ENCODE peak calls at places on chromosomes 16 and 17, in eight cellular contexts. Q is PC-3, X is MM.1S, Z is HCT116, F is SK-N-SH, S is OCI-LY7, E is GM23338, I is hepatocyte. U is an unnamed sample.

GRCh38 chr16:81564368-81565060 is 119.9 kb downstream of the CMIP start:
- DNase-seq in I (no peak), Z (no peak), F (no peak), X (no peak), Q (no peak), E (no peak), S (no peak), U (no peak)

GRCh38 chr17:4326608-4327007 is 39.9 kb downstream of the UBE2G1 start:
- DNase-seq in S (no peak), I (no peak), X (no peak), Z (no peak), Q (no peak), E (no peak), F (no peak), U (no peak)

GRCh38 chr17:47810200-47810821 is 11.3 kb downstream of the OSBPL7 start:
- DNase-seq in F (no peak), E (peak), Z (peak), I (peak), Q (peak), S (no peak), X (no peak), U (no peak)

GRCh38 chr16:55912022-55912421 is 36.8 kb upstream of the CES5A start:
- DNase-seq in Q (no peak), E (no peak), X (no peak), F (peak), I (no peak), S (no peak), Z (no peak), U (no peak)

GRCh38 chr17:15263680-15264079 is 1.4 kb downstream of the PMP22 start:
- DNase-seq in X (no peak), Z (no peak), E (no peak), F (no peak), Q (peak), S (no peak), I (no peak), U (no peak)

GRCh38 chr17:78104540-78104941 is 24.0 kb downstream of the TMC6 start:
- DNase-seq in F (no peak), Q (no peak), X (no peak), S (no peak), Z (no peak), I (no peak), E (no peak), U (no peak)

GRCh38 chr17:62692721-62693431 is 65.4 kb downstream of the MRC2 start:
- DNase-seq in I (no peak), F (peak), E (peak), Z (no peak), Q (peak), S (no peak), X (no peak), U (peak)

GRCh38 chr17:81428121-81428515 is 32.9 kb downstream of the BAHCC1 start:
- DNase-seq in Z (no peak), E (no peak), S (no peak), F (peak), X (no peak), I (no peak), Q (peak), U (no peak)

GRCh38 chr17:4142107-4142900 is 526 bp downstream of the ZZEF1 start:
- DNase-seq in X (peak), Q (no peak), Z (no peak), F (no peak), E (peak), S (peak), I (peak), U (peak)

GRCh38 chr17:38451840-38452529 is 23.7 kb downstream of the ARHGAP23 start:
- DNase-seq in I (peak), E (peak), Q (no peak), X (no peak), Z (no peak), F (no peak), S (no peak), U (peak)

GRCh38 chr17:80374039-80374731 is 40.8 kb upstream of the ENDOV start:
- DNase-seq in X (no peak), S (no peak), E (no peak), Z (no peak), Q (no peak), I (no peak), F (no peak), U (no peak)

GRCh38 chr17:49024523-49024922 is 27.3 kb downstream of the IGF2BP1 start:
- DNase-seq in E (no peak), X (no peak), I (no peak), F (no peak), Z (no peak), S (no peak), Q (no peak), U (no peak)

GRCh38 chr16:51767564-51767963 is 616.5 kb upstream of the SALL1 start:
- DNase-seq in X (no peak), I (no peak), Z (no peak), F (peak), Q (no peak), S (no peak), E (no peak), U (no peak)

GRCh38 chr17:81601525-81602120 is 35.3 kb downstream of the NPLOC4 start:
- DNase-seq in Q (peak), S (peak), E (peak), F (peak), I (peak), X (peak), Z (peak), U (peak)

GRCh38 chr16:46747777-46748651 is at the start of gene MYLK3:
- DNase-seq in I (peak), S (no peak), X (no peak), E (peak), F (no peak), Z (no peak), Q (no peak), U (peak)

GRCh38 chr17:29567362-29568330 is 809 bp upstream of the ABHD15 start:
- DNase-seq in E (peak), Z (peak), I (peak), S (peak), F (peak), Q (peak), X (peak), U (peak)

GRCh38 chr17:1030684-1031557 is 34.0 kb downstream of the TIMM22 start:
- DNase-seq in F (peak), I (no peak), Q (no peak), E (peak), Z (no peak), X (no peak), S (no peak), U (peak)

GRCh38 chr16:86977076-86977676 is 340.0 kb downstream of the C16orf95 start:
- DNase-seq in X (no peak), E (no peak), S (no peak), F (no peak), I (no peak), Z (no peak), Q (no peak), U (no peak)

GRCh38 chr17:67281736-67282135 is 36.7 kb upstream of the HELZ start:
- DNase-seq in X (no peak), Z (no peak), S (no peak), E (no peak), Q (no peak), F (peak), I (no peak), U (no peak)

GRCh38 chr17:69434164-69434579 is 19.7 kb downstream of the MAP2K6 start:
- DNase-seq in I (peak), Q (peak), E (no peak), F (no peak), Z (no peak), S (no peak), X (no peak), U (no peak)

GRCh38 chr17:72465191-72466024 is 344.6 kb downstream of the SOX9 start:
- DNase-seq in Z (peak), E (no peak), Q (peak), S (no peak), F (no peak), X (no peak), I (peak), U (no peak)

GRCh38 chr16:82990155-82990554 is 363.4 kb downstream of the CDH13 start:
- DNase-seq in X (no peak), Q (no peak), E (no peak), Z (no peak), I (no peak), F (no peak), S (no peak), U (no peak)

GRCh38 chr16:88585269-88585668 is 15.1 kb downstream of the ZC3H18 start:
- DNase-seq in Z (no peak), E (no peak), S (no peak), F (no peak), Q (no peak), I (no peak), X (no peak), U (no peak)

GRCh38 chr16:79430129-79430789 is 170.3 kb downstream of the MAF start:
- DNase-seq in F (peak), E (no peak), Z (no peak), S (no peak), I (no peak), X (no peak), Q (no peak), U (no peak)

GRCh38 chr16:11217651-11218323 is 38.2 kb downstream of the SOCS1 start:
- DNase-seq in E (no peak), I (no peak), Z (no peak), S (no peak), Q (no peak), X (no peak), F (no peak), U (no peak)

GRCh38 chr17:65457183-65457582 is 104.3 kb downstream of the AXIN2 start:
- DNase-seq in F (no peak), I (no peak), S (no peak), Q (no peak), X (no peak), E (no peak), Z (no peak), U (no peak)

DNA sequence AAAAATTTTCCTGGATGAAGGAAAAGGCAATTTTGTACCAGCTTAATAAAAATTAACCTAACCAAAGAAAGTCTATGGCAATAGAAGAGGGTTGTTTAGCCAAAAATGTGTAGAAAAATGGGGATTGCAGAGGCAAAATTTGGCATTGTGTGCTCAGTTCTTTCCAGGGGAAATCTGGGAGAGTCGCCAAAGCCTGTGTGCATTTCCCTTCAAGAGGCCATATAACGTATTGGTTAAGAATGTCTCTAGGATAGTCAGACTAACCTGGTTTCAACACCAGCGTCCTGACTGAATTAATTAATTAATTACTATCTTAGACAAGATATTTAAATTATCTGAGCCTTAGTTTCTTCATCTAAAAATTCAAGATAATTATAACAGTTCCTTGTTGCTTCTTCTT is 44.8 kb upstream of the HLF start:
- DNase-seq in Q (no peak), X (no peak), E (no peak), S (no peak), F (no peak), I (no peak), Z (no peak), U (no peak)
- TF ChIP-seq EZH2phosphoT487 in Q (no peak), X (no peak), E (no peak), S (no peak), F (no peak), I (no peak), Z (no peak), U (no peak)

GRCh38 chr17:75393523-75394331 is 11.8 kb downstream of the GRB2 start:
- DNase-seq in I (peak), Z (peak), S (peak), Q (peak), E (peak), F (peak), X (peak), U (peak)
- TF ChIP-seq CTCF in I (no peak), Z (no peak), S (peak), Q (no peak), E (no peak), F (peak), X (no peak), U (no peak)

GRCh38 chr17:7885357-7886226 is 3.0 kb upstream of the CHD3 start:
- DNase-seq in F (peak), Z (no peak), Q (peak), E (peak), X (peak), I (peak), S (peak), U (peak)

GRCh38 chr17:7884581-7885356 is 3.8 kb upstream of the CHD3 start:
- DNase-seq in S (peak), E (peak), Z (no peak), F (peak), X (no peak), I (peak), Q (no peak), U (peak)

GRCh38 chr17:7882629-7883028 is 6.0 kb upstream of the CHD3 start:
- DNase-seq in F (no peak), E (no peak), I (peak), Z (no peak), X (no peak), Q (no peak), S (no peak), U (no peak)

GRCh38 chr17:7882068-7882467 is 6.5 kb upstream of the CHD3 start:
- DNase-seq in X (no peak), E (no peak), S (peak), I (no peak), F (no peak), Q (no peak), Z (no peak), U (no peak)

GRCh38 chr17:7883781-7884386 is 4.7 kb upstream of the CHD3 start:
- DNase-seq in I (peak), Z (no peak), E (no peak), X (no peak), Q (peak), F (peak), S (peak), U (no peak)
- H3K4me3 ChIP-seq in I (peak), Z (peak), E (peak), X (no peak), Q (peak), F (peak), S (peak), U (peak)

DNA sequence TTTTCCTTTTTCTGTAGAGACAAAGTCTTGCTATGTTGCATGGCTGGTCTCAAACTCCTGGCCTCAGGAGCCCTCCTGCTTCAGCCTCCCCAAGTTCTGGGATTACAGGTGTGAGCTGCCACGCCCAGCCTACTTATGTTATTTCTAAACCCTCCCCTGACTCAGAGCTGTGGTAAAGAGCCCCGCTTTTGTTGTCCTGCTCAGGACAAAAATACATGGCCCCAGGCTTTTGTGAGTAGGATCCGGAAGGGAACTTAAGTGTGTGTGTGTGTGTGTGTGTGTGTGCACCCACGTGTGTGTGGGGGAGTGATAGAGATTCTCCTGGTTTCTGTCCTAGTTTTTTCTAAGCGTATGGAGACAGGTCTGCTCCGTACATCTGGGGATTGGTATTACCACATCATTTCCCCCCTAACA is 67.2 kb downstream of the PRKCB start:
- DNase-seq in E (no peak), Q (peak), I (no peak), F (no peak), Z (no peak), S (no peak), X (no peak), U (no peak)
- TF ChIP-seq EZH2phosphoT487 in E (no peak), Q (no peak), I (no peak), F (no peak), Z (no peak), S (no peak), X (no peak), U (no peak)

GRCh38 chr17:35913611-35914010 is 17.0 kb downstream of the RDM1 start:
- DNase-seq in Z (no peak), I (no peak), S (no peak), E (no peak), F (no peak), X (no peak), Q (no peak), U (no peak)
- TF ChIP-seq CTCF in Z (no peak), I (no peak), S (no peak), E (no peak), F (no peak), X (no peak), Q (no peak), U (no peak)

DNA sequence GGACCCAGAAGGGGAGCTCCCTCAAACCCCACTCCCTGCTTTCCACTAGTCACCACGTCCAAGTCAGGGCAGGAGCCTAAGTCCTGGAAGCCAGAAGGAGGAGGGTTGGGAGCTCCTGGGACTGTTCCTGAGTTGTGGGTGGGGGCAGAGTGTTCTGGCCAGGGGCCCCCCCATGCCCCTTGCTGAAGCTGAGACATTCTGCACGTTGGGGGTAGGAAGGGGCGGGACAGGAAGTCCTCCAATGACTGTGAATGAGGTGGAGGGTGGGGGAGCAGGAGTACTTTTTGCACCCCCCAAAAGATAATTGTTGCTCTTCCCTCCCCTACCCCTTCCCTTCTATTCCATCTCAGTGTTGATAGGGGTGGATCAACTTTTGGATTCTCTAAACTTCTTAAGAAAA is 21.4 kb upstream of the C17orf113 start:
- DNase-seq in X (no peak), F (no peak), Q (no peak), S (peak), Z (no peak), E (no peak), I (no peak), U (no peak)
- H3K4me3 ChIP-seq in X (no peak), F (peak), Q (no peak), S (peak), Z (no peak), E (peak), I (no peak), U (peak)

DNA sequence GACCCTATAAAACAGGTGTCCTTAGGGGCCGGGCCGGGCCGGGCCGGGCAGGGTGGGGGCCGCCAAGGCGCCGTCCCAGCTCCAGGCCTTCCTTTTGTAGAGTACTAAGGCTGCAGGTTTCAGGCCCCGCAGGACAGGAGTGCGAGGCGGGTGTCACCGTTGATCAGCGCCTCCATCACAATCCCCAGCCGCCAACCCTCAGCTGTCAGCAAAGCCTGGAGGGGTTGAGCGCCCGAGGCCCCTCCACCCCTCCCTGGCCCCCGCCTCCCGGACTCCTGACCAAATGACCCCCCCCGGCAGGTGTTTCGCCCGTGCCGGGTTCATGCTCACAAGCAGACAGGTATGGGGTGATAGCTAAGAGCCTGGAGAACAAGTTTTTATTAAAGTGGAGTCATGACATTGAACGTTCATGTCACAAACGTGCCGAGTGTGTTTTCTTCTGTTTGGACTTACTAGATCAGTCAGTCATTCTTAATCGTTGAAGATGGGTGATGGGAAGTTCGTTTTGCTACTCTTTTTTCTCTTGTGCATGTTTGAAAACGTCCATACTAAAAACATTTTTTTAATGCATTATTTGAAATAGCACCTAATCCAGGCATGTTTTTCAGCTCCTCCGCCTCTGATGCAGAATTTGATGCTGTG is 534 bp downstream of the ARL2BP start:
- DNase-seq in E (peak), Q (peak), S (no peak), Z (peak), X (peak), F (peak), I (peak), U (no peak)
- TF ChIP-seq EZH2phosphoT487 in E (no peak), Q (no peak), S (no peak), Z (no peak), X (no peak), F (no peak), I (no peak), U (no peak)